ENCODE peak calls at places on chromosomes 4 and X, in eight cellular contexts. One of them, this sample, is unnamed.

GRCh38 chrX:133045986-133046385 is 50.9 kb downstream of the USP26 start:
- DNase-seq in cerebellar nuclear complex: no peak
- DNase-seq in BJ: no peak
- DNase-seq in central memory CD4-positive, alpha-beta T cell: no peak
- DNase-seq in cardiac fibroblast: no peak
- DNase-seq in SK-MEL-5: peak
- DNase-seq in caudate nucleus: no peak
- DNase-seq in lower leg skin: no peak
- DNase-seq in this sample: no peak

GRCh38 chr4:81346719-81347118 is 125.0 kb downstream of the RASGEF1B start:
- DNase-seq in cerebellar nuclear complex: no peak
- DNase-seq in SK-MEL-5: no peak
- DNase-seq in central memory CD4-positive, alpha-beta T cell: no peak
- DNase-seq in lower leg skin: no peak
- DNase-seq in caudate nucleus: no peak
- DNase-seq in BJ: no peak
- DNase-seq in cardiac fibroblast: no peak
- DNase-seq in this sample: no peak

GRCh38 chrX:103792916-103793540 is 16.4 kb downstream of the PLP1 start:
- DNase-seq in lower leg skin: no peak
- DNase-seq in SK-MEL-5: peak
- DNase-seq in BJ: peak
- DNase-seq in caudate nucleus: no peak
- DNase-seq in cerebellar nuclear complex: no peak
- DNase-seq in cardiac fibroblast: peak
- DNase-seq in central memory CD4-positive, alpha-beta T cell: no peak
- DNase-seq in this sample: no peak

GRCh38 chr4:137408527-137409177 is 123.6 kb downstream of the PCDH18 start:
- DNase-seq in SK-MEL-5: no peak
- DNase-seq in caudate nucleus: no peak
- DNase-seq in BJ: no peak
- DNase-seq in cerebellar nuclear complex: no peak
- DNase-seq in central memory CD4-positive, alpha-beta T cell: no peak
- DNase-seq in cardiac fibroblast: no peak
- DNase-seq in lower leg skin: no peak
- DNase-seq in this sample: no peak

GRCh38 chr4:39062499-39062898 is 467 bp downstream of the KLHL5 start:
- DNase-seq in caudate nucleus: no peak
- DNase-seq in cerebellar nuclear complex: peak
- DNase-seq in central memory CD4-positive, alpha-beta T cell: no peak
- DNase-seq in cardiac fibroblast: no peak
- DNase-seq in SK-MEL-5: peak
- DNase-seq in BJ: no peak
- DNase-seq in lower leg skin: no peak
- DNase-seq in this sample: no peak

GRCh38 chr4:146522862-146523205 is 1.1 kb upstream of the SLC10A7 start:
- DNase-seq in caudate nucleus: no peak
- DNase-seq in cardiac fibroblast: peak
- DNase-seq in lower leg skin: no peak
- DNase-seq in BJ: no peak
- DNase-seq in cerebellar nuclear complex: no peak
- DNase-seq in central memory CD4-positive, alpha-beta T cell: peak
- DNase-seq in SK-MEL-5: peak
- DNase-seq in this sample: no peak

GRCh38 chr4:53932784-53933183 is 131.6 kb downstream of the CHIC2 start:
- DNase-seq in central memory CD4-positive, alpha-beta T cell: no peak
- DNase-seq in lower leg skin: no peak
- DNase-seq in cardiac fibroblast: peak
- DNase-seq in SK-MEL-5: no peak
- DNase-seq in caudate nucleus: no peak
- DNase-seq in BJ: peak
- DNase-seq in cerebellar nuclear complex: no peak
- DNase-seq in this sample: no peak

GRCh38 chrX:12767856-12768255 is 23.4 kb upstream of the PRPS2 start:
- DNase-seq in SK-MEL-5: no peak
- DNase-seq in central memory CD4-positive, alpha-beta T cell: no peak
- DNase-seq in cardiac fibroblast: no peak
- DNase-seq in lower leg skin: no peak
- DNase-seq in BJ: no peak
- DNase-seq in cerebellar nuclear complex: no peak
- DNase-seq in caudate nucleus: no peak
- DNase-seq in this sample: no peak

GRCh38 chr4:183396187-183396738 is 48.2 kb upstream of the CDKN2AIP start:
- DNase-seq in cardiac fibroblast: peak
- DNase-seq in central memory CD4-positive, alpha-beta T cell: no peak
- DNase-seq in lower leg skin: no peak
- DNase-seq in SK-MEL-5: no peak
- DNase-seq in caudate nucleus: no peak
- DNase-seq in cerebellar nuclear complex: no peak
- DNase-seq in BJ: no peak
- DNase-seq in this sample: no peak

GRCh38 chrX:39525758-39526157 is 572.0 kb downstream of the BCOR start:
- DNase-seq in cerebellar nuclear complex: no peak
- DNase-seq in SK-MEL-5: no peak
- DNase-seq in BJ: no peak
- DNase-seq in caudate nucleus: no peak
- DNase-seq in lower leg skin: no peak
- DNase-seq in central memory CD4-positive, alpha-beta T cell: no peak
- DNase-seq in cardiac fibroblast: no peak
- DNase-seq in this sample: no peak

GRCh38 chrX:11757729-11758399 is at the start of gene MSL3:
- DNase-seq in cardiac fibroblast: peak
- DNase-seq in BJ: no peak
- DNase-seq in central memory CD4-positive, alpha-beta T cell: peak
- DNase-seq in lower leg skin: no peak
- DNase-seq in cerebellar nuclear complex: no peak
- DNase-seq in SK-MEL-5: peak
- DNase-seq in caudate nucleus: no peak
- DNase-seq in this sample: peak

GRCh38 chr4:145179201-145179860 is 1.1 kb downstream of the OTUD4 start:
- DNase-seq in cerebellar nuclear complex: no peak
- DNase-seq in SK-MEL-5: peak
- DNase-seq in caudate nucleus: peak
- DNase-seq in BJ: no peak
- DNase-seq in central memory CD4-positive, alpha-beta T cell: peak
- DNase-seq in cardiac fibroblast: peak
- DNase-seq in lower leg skin: peak
- DNase-seq in this sample: peak

GRCh38 chr4:23097251-23097650 is 404.5 kb downstream of the GBA3 start:
- DNase-seq in BJ: peak
- DNase-seq in SK-MEL-5: no peak
- DNase-seq in lower leg skin: no peak
- DNase-seq in central memory CD4-positive, alpha-beta T cell: no peak
- DNase-seq in cerebellar nuclear complex: no peak
- DNase-seq in caudate nucleus: no peak
- DNase-seq in cardiac fibroblast: peak
- DNase-seq in this sample: no peak